ENCODE peak calls at places on chromosomes 11 and 22, in five cellular contexts. L, W, R, V and O are unnamed samples.

GRCh38 chr11:128419012-128419767 is 168.2 kb downstream of the ETS1 start:
- DNase-seq in L (no peak), W (no peak), R (no peak), V (no peak), O (no peak)

GRCh38 chr22:19823191-19823590 is 31.5 kb downstream of the GNB1L start:
- DNase-seq in L (no peak), W (no peak), R (no peak), V (peak), O (no peak)

GRCh38 chr11:86632499-86633269 is 39.7 kb downstream of the ME3 start:
- DNase-seq in L (no peak), W (no peak), R (no peak), V (no peak), O (peak)

GRCh38 chr11:64759722-64760719 is at the start of gene PYGM:
- DNase-seq in L (peak), W (peak), R (no peak), V (no peak), O (peak)

GRCh38 chr22:22201185-22201924 is 43.2 kb upstream of the VPREB1 start:
- DNase-seq in L (no peak), W (peak), R (no peak), V (peak), O (no peak)

GRCh38 chr22:49024775-49025440 is 802.8 kb downstream of the BRD1 start:
- DNase-seq in L (no peak), W (no peak), R (no peak), V (no peak), O (no peak)

GRCh38 chr11:79290766-79291165 is 150.1 kb downstream of the TENM4 start:
- DNase-seq in L (no peak), W (no peak), R (no peak), V (no peak), O (no peak)

GRCh38 chr11:69106124-69106811 is 49.5 kb upstream of the SMIM38 start:
- DNase-seq in L (peak), W (no peak), R (no peak), V (no peak), O (no peak)

GRCh38 chr22:40181323-40181722 is 3.6 kb downstream of the TNRC6B start:
- DNase-seq in L (no peak), W (no peak), R (no peak), V (no peak), O (no peak)

GRCh38 chr11:43735931-43736330 is 55.4 kb downstream of the HSD17B12 start:
- DNase-seq in L (no peak), W (no peak), R (no peak), V (no peak), O (no peak)

GRCh38 chr11:19924321-19925115 is 211.9 kb downstream of the NAV2 start:
- DNase-seq in L (no peak), W (no peak), R (no peak), V (no peak), O (no peak)